ENCODE peak calls at places on chromosome 3, in ten cellular contexts. I is neuronal stem cell; N is anterior cingulate cortex; H is amygdala; K is Panc1; X is head of caudate nucleus; O is psoas muscle; T is stimulated activated CD4-positive, alpha-beta T cell treated with anti-CD3 and anti-CD28 coated beads, Interleukin-4, amount 100 ng/mL, for 24 hours; J is fibroblast of lung; A is activated CD4-positive, alpha-beta T cell treated with anti-CD3 and anti-CD28 coated beads, Interleukin-2, amount 10 ng/mL, durations not matched to agents 24 days and 14 days. W is an unnamed sample.
A peak's percentile ranks its signal among the peaks of the same experiment; 100 is the strongest.

GRCh38 chr3:154783053-154784037 is 296.8 kb upstream of the MME start:
- DNase-seq in I (no peak), N (no peak), H (no peak), K (no peak), X (no peak), O (no peak), T (no peak), J (peak; percentile 34), A (no peak), W (no peak)

GRCh38 chr3:108130705-108131104 is 39.9 kb upstream of the CD47 start:
- DNase-seq in I (no peak), N (no peak), H (no peak), K (no peak), X (no peak), O (no peak), T (no peak), J (peak; percentile 58), A (no peak), W (no peak)

GRCh38 chr3:79976466-79976865 is 208.7 kb upstream of the ROBO1 start:
- DNase-seq in I (no peak), N (no peak), H (no peak), K (no peak), X (no peak), O (no peak), T (no peak), J (no peak), A (no peak), W (no peak)

GRCh38 chr3:187773963-187774789 is 28.9 kb upstream of the BCL6 start:
- DNase-seq in I (no peak), N (no peak), H (no peak), K (no peak), X (no peak), O (no peak), T (no peak), J (no peak), A (no peak), W (no peak)

GRCh38 chr3:12405432-12406272 is 78.6 kb upstream of the TSEN2 start:
- DNase-seq in I (no peak), N (no peak), H (no peak), K (peak; percentile 90), X (peak; percentile 18), O (peak; percentile 80), T (no peak), J (peak; percentile 99), A (no peak), W (peak; percentile 84)

GRCh38 chr3:129820587-129820986 is 72.9 kb downstream of the TMCC1 start:
- DNase-seq in I (no peak), N (no peak), H (no peak), K (no peak), X (no peak), O (no peak), T (no peak), J (no peak), A (no peak), W (no peak)

GRCh38 chr3:80099559-80099958 is 331.8 kb upstream of the ROBO1 start:
- DNase-seq in I (no peak), N (no peak), H (no peak), K (no peak), X (no peak), O (no peak), T (no peak), J (no peak), A (no peak), W (no peak)

GRCh38 chr3:72194464-72194857 is 409.5 kb upstream of the PROK2 start:
- DNase-seq in I (no peak), N (no peak), H (no peak), K (no peak), X (no peak), O (peak; percentile 21), T (no peak), J (no peak), A (no peak), W (no peak)

GRCh38 chr3:185207931-185208746 is 45.7 kb downstream of the EHHADH start:
- DNase-seq in I (no peak), N (no peak), H (no peak), K (no peak), X (no peak), O (no peak), T (peak; percentile 7), J (peak; percentile 59), A (no peak), W (no peak)

GRCh38 chr3:58333206-58334012 is 717 bp downstream of the PXK start:
- DNase-seq in I (peak; percentile 17), N (no peak), H (no peak), K (no peak), X (peak; percentile 43), O (no peak), T (peak; percentile 36), J (peak; percentile 40), A (peak; percentile 83), W (peak; percentile 89)

GRCh38 chr3:106824856-106825255 is 552.4 kb upstream of the CCDC54 start:
- DNase-seq in I (no peak), N (no peak), H (no peak), K (peak; percentile 13), X (no peak), O (no peak), T (no peak), J (peak; percentile 48), A (peak; percentile 60), W (no peak)

GRCh38 chr3:194396897-194397756 is 1.9 kb downstream of the GP5 start:
- DNase-seq in I (no peak), N (no peak), H (no peak), K (no peak), X (no peak), O (no peak), T (peak; percentile 16), J (peak; percentile 30), A (peak; percentile 84), W (no peak)

GRCh38 chr3:60076307-60076706 is 1026.5 kb upstream of the CFAP20DC start:
- DNase-seq in I (no peak), N (no peak), H (no peak), K (no peak), X (no peak), O (no peak), T (no peak), J (peak; percentile 43), A (no peak), W (no peak)

GRCh38 chr3:148707596-148708386 is 10.1 kb downstream of the AGTR1 start:
- DNase-seq in I (no peak), N (no peak), H (no peak), K (no peak), X (no peak), O (no peak), T (no peak), J (no peak), A (no peak), W (no peak)

GRCh38 chr3:198071602-198072285 is 111.7 kb downstream of the LMLN start:
- DNase-seq in I (peak; percentile 51), N (no peak), H (no peak), K (peak; percentile 93), X (no peak), O (no peak), T (peak; percentile 73), J (peak; percentile 91), A (peak; percentile 78), W (no peak)

GRCh38 chr3:160928183-160928718 is 172.2 kb downstream of the PPM1L start:
- DNase-seq in I (no peak), N (no peak), H (no peak), K (no peak), X (no peak), O (no peak), T (no peak), J (no peak), A (no peak), W (no peak)

GRCh38 chr3:165854696-165855095 is 17.5 kb upstream of the BCHE start:
- DNase-seq in I (no peak), N (no peak), H (no peak), K (no peak), X (no peak), O (no peak), T (no peak), J (peak; percentile 45), A (no peak), W (no peak)

GRCh38 chr3:47601310-47601709 is 22.6 kb upstream of the CSPG5 start:
- DNase-seq in I (no peak), N (no peak), H (no peak), K (no peak), X (peak; percentile 25), O (no peak), T (no peak), J (no peak), A (no peak), W (peak; percentile 27)

GRCh38 chr3:39011191-39011736 is 40.5 kb downstream of the SCN11A start:
- DNase-seq in I (no peak), N (no peak), H (no peak), K (no peak), X (no peak), O (no peak), T (no peak), J (no peak), A (no peak), W (no peak)

GRCh38 chr3:66048051-66048395 is 9.3 kb upstream of the MAGI1 start:
- DNase-seq in I (no peak), N (no peak), H (no peak), K (no peak), X (no peak), O (no peak), T (no peak), J (no peak), A (no peak), W (no peak)

GRCh38 chr3:127754411-127755304 is 67.7 kb downstream of the MGLL start:
- DNase-seq in I (no peak), N (no peak), H (no peak), K (no peak), X (peak; percentile 76), O (no peak), T (peak; percentile 34), J (no peak), A (no peak), W (no peak)

GRCh38 chr3:58325525-58325992 is 7.1 kb upstream of the PXK start:
- DNase-seq in I (no peak), N (no peak), H (no peak), K (no peak), X (no peak), O (no peak), T (no peak), J (no peak), A (no peak), W (no peak)

GRCh38 chr3:17342126-17342525 is 400.3 kb downstream of the TBC1D5 start:
- DNase-seq in I (no peak), N (no peak), H (no peak), K (no peak), X (no peak), O (no peak), T (no peak), J (no peak), A (no peak), W (no peak)

GRCh38 chr3:134985841-134986520 is 190.9 kb downstream of the EPHB1 start:
- DNase-seq in I (no peak), N (no peak), H (no peak), K (no peak), X (no peak), O (no peak), T (no peak), J (no peak), A (no peak), W (no peak)

GRCh38 chr3:35617370-35617769 is 22.0 kb upstream of the ARPP21 start:
- DNase-seq in I (no peak), N (no peak), H (no peak), K (no peak), X (no peak), O (no peak), T (no peak), J (no peak), A (no peak), W (no peak)

GRCh38 chr3:171906951-171907676 is 64.0 kb downstream of the TMEM212 start:
- DNase-seq in I (no peak), N (no peak), H (no peak), K (no peak), X (no peak), O (no peak), T (no peak), J (no peak), A (no peak), W (no peak)